ENCODE peak calls at places on chromosomes 4 and X, in seven cellular contexts. D is left kidney, Q is adrenal gland, Z is ELF-1, I is mesothelial cell of epicardium, V is astrocyte, L is activated T-cell treated with anti-CD3 and anti-CD28 coated beads for 24 hours. G is an unnamed sample.

GRCh38 chr4:168857009-168857408 is 153.0 kb downstream of the CBR4 start:
- DNase-seq in I (no peak), Q (no peak), V (peak; percentile 66), D (no peak), Z (no peak), L (no peak), G (no peak)

GRCh38 chr4:149781150-149781549 is 34.5 kb downstream of the IQCM start:
- DNase-seq in L (no peak), I (no peak), D (no peak), Z (no peak), Q (no peak), V (peak; percentile 87), G (no peak)

GRCh38 chr4:159904906-159905305 is 802.0 kb downstream of the RAPGEF2 start:
- DNase-seq in L (no peak), Q (no peak), I (no peak), Z (no peak), D (no peak), V (no peak), G (no peak)

GRCh38 chrX:70439016-70439415 is 5.6 kb upstream of the DLG3 start:
- DNase-seq in I (no peak), Q (no peak), Z (no peak), D (no peak), L (no peak), V (peak; percentile 16), G (no peak)

GRCh38 chrX:40099046-40099968 is 1.5 kb upstream of the BCOR start:
- DNase-seq in I (no peak), Q (peak; percentile 57), V (no peak), D (peak; percentile 69), L (no peak), Z (no peak), G (peak; percentile 46)

GRCh38 chrX:104310084-104310483 is 55.4 kb upstream of the ESX1 start:
- DNase-seq in I (no peak), L (no peak), Z (no peak), V (peak; percentile 14), Q (no peak), D (peak; percentile 22), G (no peak)

GRCh38 chr4:182257503-182257902 is 14.3 kb downstream of the TENM3 start:
- DNase-seq in I (no peak), D (no peak), Q (no peak), V (no peak), L (no peak), Z (peak; percentile 43), G (no peak)

GRCh38 chr4:70703695-70704332 is 15.5 kb downstream of the UTP3 start:
- DNase-seq in I (no peak), Z (no peak), D (peak; percentile 84), Q (no peak), V (peak; percentile 70), L (no peak), G (no peak)

GRCh38 chr4:8581094-8581861 is 1.1 kb downstream of the GPR78 start:
- DNase-seq in V (no peak), D (no peak), L (no peak), I (no peak), Q (no peak), Z (no peak), G (no peak)

GRCh38 chr4:173530326-173531062 is 465 bp upstream of the HAND2 start:
- DNase-seq in I (no peak), V (no peak), L (no peak), Q (no peak), Z (peak; percentile 18), D (no peak), G (no peak)

GRCh38 chr4:150962245-150962644 is 52.8 kb downstream of the LRBA start:
- DNase-seq in D (no peak), L (no peak), Q (no peak), V (no peak), I (no peak), Z (no peak), G (no peak)

GRCh38 chrX:29478336-29479069 is 736.9 kb upstream of the MAGEB2 start:
- DNase-seq in Q (no peak), D (peak; percentile 24), L (no peak), V (peak; percentile 12), I (no peak), Z (peak; percentile 78), G (no peak)

GRCh38 chrX:104137496-104137895 is 19.3 kb downstream of the SLC25A53 start:
- DNase-seq in V (peak; percentile 12), L (no peak), I (no peak), D (peak; percentile 4), Q (no peak), Z (no peak), G (no peak)

GRCh38 chr4:38782452-38783108 is at the start of gene TLR10:
- DNase-seq in Z (peak; percentile 7), D (peak; percentile 71), L (peak; percentile 20), V (peak; percentile 17), I (no peak), Q (peak; percentile 44), G (peak; percentile 45)

GRCh38 chr4:94519019-94519418 is 67.3 kb downstream of the PDLIM5 start:
- DNase-seq in I (no peak), Z (no peak), V (no peak), Q (no peak), D (no peak), L (no peak), G (no peak)

GRCh38 chr4:103429283-103429682 is 231.1 kb upstream of the CENPE start:
- DNase-seq in Z (peak; percentile 78), L (no peak), I (no peak), Q (no peak), V (no peak), D (peak; percentile 24), G (no peak)

GRCh38 chrX:100076031-100076430 is 334.0 kb downstream of the PCDH19 start:
- DNase-seq in Q (no peak), I (no peak), Z (no peak), D (no peak), V (no peak), L (no peak), G (no peak)

GRCh38 chr4:112562254-112562653 is 46.3 kb upstream of the NEUROG2 start:
- DNase-seq in Z (no peak), I (no peak), D (no peak), V (no peak), Q (no peak), L (no peak), G (no peak)

GRCh38 chr4:126451237-126451885 is 1136.6 kb downstream of the FAT4 start:
- DNase-seq in V (peak; percentile 8), Z (no peak), L (no peak), I (no peak), Q (no peak), D (no peak), G (no peak)

GRCh38 chrX:155857561-155857960 is 23.6 kb upstream of the VAMP7 start:
- DNase-seq in Z (peak; percentile 18), V (no peak), L (no peak), Q (no peak), D (no peak), I (no peak), G (no peak)

GRCh38 chrX:253451-254297 is 27.5 kb upstream of the PLCXD1 start:
- DNase-seq in V (no peak), L (no peak), Z (no peak), I (no peak), D (peak; percentile 0), Q (no peak), G (no peak)

GRCh38 chrX:69153060-69153730 is 12.1 kb downstream of the PJA1 start:
- DNase-seq in Z (peak; percentile 95), V (no peak), L (no peak), Q (peak; percentile 18), I (no peak), D (peak; percentile 86), G (no peak)

GRCh38 chr4:110633358-110634319 is 10.8 kb upstream of the PITX2 start:
- DNase-seq in Z (no peak), D (peak; percentile 33), Q (no peak), V (no peak), I (no peak), L (no peak), G (no peak)

GRCh38 chr4:143224255-143224654 is 39.5 kb downstream of the USP38 start:
- DNase-seq in D (no peak), L (no peak), Q (no peak), V (no peak), Z (no peak), I (no peak), G (no peak)

GRCh38 chr4:19711871-19712270 is 539.8 kb upstream of the SLIT2 start:
- DNase-seq in Q (no peak), I (no peak), D (no peak), L (no peak), Z (no peak), V (peak; percentile 85), G (no peak)

GRCh38 chr4:89161841-89162240 is 50.5 kb downstream of the TIGD2 start:
- DNase-seq in L (no peak), I (no peak), Z (no peak), D (no peak), Q (no peak), V (no peak), G (no peak)